ENCODE peak calls at places on chromosomes 16 and 17, in five cellular contexts. One of them, this sample, is unnamed.

GRCh38 chr16:60073376-60073775 is 1339.3 kb upstream of the GOT2 start:
- DNase-seq in AG08395: no peak
- DNase-seq in activated T-helper 1 cell treated with anti-CD3 and anti-CD28 coated beads, Interleukin-12 subunit alpha, Interleukin-12 subunit beta, Interleukin-2, Interleukin-4 antibody, amounts not matched to agents 30 ng/mL and 10 ng/mL and 1 ng/mL, durations not matched to agents 14 hours and 24 hours and 36 hours: no peak
- DNase-seq in iris pigment epithelial cell: peak; percentile 0
- DNase-seq in HFF-Myc: no peak
- DNase-seq in this sample: no peak

GRCh38 chr17:75558666-75559530 is 28.7 kb upstream of the MYO15B start:
- DNase-seq in AG08395: no peak
- DNase-seq in iris pigment epithelial cell: no peak
- DNase-seq in activated T-helper 1 cell treated with anti-CD3 and anti-CD28 coated beads, Interleukin-12 subunit alpha, Interleukin-12 subunit beta, Interleukin-2, Interleukin-4 antibody, amounts not matched to agents 30 ng/mL and 10 ng/mL and 1 ng/mL, durations not matched to agents 14 hours and 24 hours and 36 hours: no peak
- DNase-seq in HFF-Myc: no peak
- DNase-seq in this sample: no peak

GRCh38 chr16:75341934-75342811 is 90.7 kb upstream of the BCAR1 start:
- DNase-seq in activated T-helper 1 cell treated with anti-CD3 and anti-CD28 coated beads, Interleukin-12 subunit alpha, Interleukin-12 subunit beta, Interleukin-2, Interleukin-4 antibody, amounts not matched to agents 30 ng/mL and 10 ng/mL and 1 ng/mL, durations not matched to agents 14 hours and 24 hours and 36 hours: no peak
- DNase-seq in iris pigment epithelial cell: peak; percentile 83
- DNase-seq in HFF-Myc: no peak
- DNase-seq in AG08395: peak; percentile 55
- DNase-seq in this sample: no peak

GRCh38 chr17:78253946-78254672 is 22.7 kb downstream of the TMEM235 start:
- DNase-seq in AG08395: peak; percentile 90
- DNase-seq in HFF-Myc: peak; percentile 29
- DNase-seq in activated T-helper 1 cell treated with anti-CD3 and anti-CD28 coated beads, Interleukin-12 subunit alpha, Interleukin-12 subunit beta, Interleukin-2, Interleukin-4 antibody, amounts not matched to agents 30 ng/mL and 10 ng/mL and 1 ng/mL, durations not matched to agents 14 hours and 24 hours and 36 hours: peak; percentile 77
- DNase-seq in iris pigment epithelial cell: peak; percentile 84
- DNase-seq in this sample: peak; percentile 70

GRCh38 chr17:49971848-49972485 is 3.0 kb downstream of the DLX4 start:
- DNase-seq in HFF-Myc: no peak
- DNase-seq in activated T-helper 1 cell treated with anti-CD3 and anti-CD28 coated beads, Interleukin-12 subunit alpha, Interleukin-12 subunit beta, Interleukin-2, Interleukin-4 antibody, amounts not matched to agents 30 ng/mL and 10 ng/mL and 1 ng/mL, durations not matched to agents 14 hours and 24 hours and 36 hours: no peak
- DNase-seq in iris pigment epithelial cell: no peak
- DNase-seq in AG08395: no peak
- DNase-seq in this sample: no peak

GRCh38 chr17:15651001-15651582 is 31.6 kb upstream of the FBXW10B start:
- DNase-seq in iris pigment epithelial cell: no peak
- DNase-seq in HFF-Myc: no peak
- DNase-seq in AG08395: no peak
- DNase-seq in activated T-helper 1 cell treated with anti-CD3 and anti-CD28 coated beads, Interleukin-12 subunit alpha, Interleukin-12 subunit beta, Interleukin-2, Interleukin-4 antibody, amounts not matched to agents 30 ng/mL and 10 ng/mL and 1 ng/mL, durations not matched to agents 14 hours and 24 hours and 36 hours: no peak
- DNase-seq in this sample: no peak

GRCh38 chr17:49624896-49625295 is 49.2 kb downstream of the NXPH3 start:
- DNase-seq in activated T-helper 1 cell treated with anti-CD3 and anti-CD28 coated beads, Interleukin-12 subunit alpha, Interleukin-12 subunit beta, Interleukin-2, Interleukin-4 antibody, amounts not matched to agents 30 ng/mL and 10 ng/mL and 1 ng/mL, durations not matched to agents 14 hours and 24 hours and 36 hours: no peak
- DNase-seq in AG08395: peak; percentile 33
- DNase-seq in iris pigment epithelial cell: peak; percentile 61
- DNase-seq in HFF-Myc: peak; percentile 21
- DNase-seq in this sample: no peak

GRCh38 chr16:27446721-27447120 is 44.7 kb downstream of the IL21R start:
- DNase-seq in AG08395: no peak
- DNase-seq in activated T-helper 1 cell treated with anti-CD3 and anti-CD28 coated beads, Interleukin-12 subunit alpha, Interleukin-12 subunit beta, Interleukin-2, Interleukin-4 antibody, amounts not matched to agents 30 ng/mL and 10 ng/mL and 1 ng/mL, durations not matched to agents 14 hours and 24 hours and 36 hours: peak; percentile 58
- DNase-seq in HFF-Myc: no peak
- DNase-seq in iris pigment epithelial cell: no peak
- DNase-seq in this sample: no peak

GRCh38 chr17:58995247-58995940 is 111.3 kb downstream of the TRIM37 start:
- DNase-seq in AG08395: peak; percentile 10
- DNase-seq in activated T-helper 1 cell treated with anti-CD3 and anti-CD28 coated beads, Interleukin-12 subunit alpha, Interleukin-12 subunit beta, Interleukin-2, Interleukin-4 antibody, amounts not matched to agents 30 ng/mL and 10 ng/mL and 1 ng/mL, durations not matched to agents 14 hours and 24 hours and 36 hours: no peak
- DNase-seq in iris pigment epithelial cell: peak; percentile 13
- DNase-seq in HFF-Myc: no peak
- DNase-seq in this sample: no peak

GRCh38 chr16:75111514-75112280 is 4.9 kb downstream of the LDHD start:
- DNase-seq in HFF-Myc: no peak
- DNase-seq in AG08395: no peak
- DNase-seq in iris pigment epithelial cell: no peak
- DNase-seq in activated T-helper 1 cell treated with anti-CD3 and anti-CD28 coated beads, Interleukin-12 subunit alpha, Interleukin-12 subunit beta, Interleukin-2, Interleukin-4 antibody, amounts not matched to agents 30 ng/mL and 10 ng/mL and 1 ng/mL, durations not matched to agents 14 hours and 24 hours and 36 hours: no peak
- DNase-seq in this sample: peak; percentile 0

GRCh38 chr16:88855736-88856121 is 1.0 kb downstream of the GALNS start:
- DNase-seq in AG08395: no peak
- DNase-seq in iris pigment epithelial cell: no peak
- DNase-seq in HFF-Myc: no peak
- DNase-seq in activated T-helper 1 cell treated with anti-CD3 and anti-CD28 coated beads, Interleukin-12 subunit alpha, Interleukin-12 subunit beta, Interleukin-2, Interleukin-4 antibody, amounts not matched to agents 30 ng/mL and 10 ng/mL and 1 ng/mL, durations not matched to agents 14 hours and 24 hours and 36 hours: no peak
- DNase-seq in this sample: no peak

GRCh38 chr17:50353600-50354195 is 7.8 kb downstream of the XYLT2 start:
- DNase-seq in HFF-Myc: no peak
- DNase-seq in AG08395: no peak
- DNase-seq in iris pigment epithelial cell: no peak
- DNase-seq in activated T-helper 1 cell treated with anti-CD3 and anti-CD28 coated beads, Interleukin-12 subunit alpha, Interleukin-12 subunit beta, Interleukin-2, Interleukin-4 antibody, amounts not matched to agents 30 ng/mL and 10 ng/mL and 1 ng/mL, durations not matched to agents 14 hours and 24 hours and 36 hours: no peak
- DNase-seq in this sample: no peak

GRCh38 chr17:67390646-67391480 is 13.8 kb downstream of the PITPNC1 start:
- DNase-seq in HFF-Myc: peak; percentile 63
- DNase-seq in activated T-helper 1 cell treated with anti-CD3 and anti-CD28 coated beads, Interleukin-12 subunit alpha, Interleukin-12 subunit beta, Interleukin-2, Interleukin-4 antibody, amounts not matched to agents 30 ng/mL and 10 ng/mL and 1 ng/mL, durations not matched to agents 14 hours and 24 hours and 36 hours: peak; percentile 70
- DNase-seq in iris pigment epithelial cell: peak; percentile 93
- DNase-seq in AG08395: peak; percentile 79
- DNase-seq in this sample: no peak

GRCh38 chr16:66894948-66895696 is 14.8 kb downstream of the PDP2 start:
- DNase-seq in iris pigment epithelial cell: peak; percentile 71
- DNase-seq in AG08395: peak; percentile 83
- DNase-seq in HFF-Myc: no peak
- DNase-seq in activated T-helper 1 cell treated with anti-CD3 and anti-CD28 coated beads, Interleukin-12 subunit alpha, Interleukin-12 subunit beta, Interleukin-2, Interleukin-4 antibody, amounts not matched to agents 30 ng/mL and 10 ng/mL and 1 ng/mL, durations not matched to agents 14 hours and 24 hours and 36 hours: peak; percentile 44
- DNase-seq in this sample: peak; percentile 34

GRCh38 chr17:1252203-1252608 is 18.0 kb upstream of the BHLHA9 start:
- DNase-seq in activated T-helper 1 cell treated with anti-CD3 and anti-CD28 coated beads, Interleukin-12 subunit alpha, Interleukin-12 subunit beta, Interleukin-2, Interleukin-4 antibody, amounts not matched to agents 30 ng/mL and 10 ng/mL and 1 ng/mL, durations not matched to agents 14 hours and 24 hours and 36 hours: no peak
- DNase-seq in HFF-Myc: no peak
- DNase-seq in AG08395: no peak
- DNase-seq in iris pigment epithelial cell: no peak
- DNase-seq in this sample: no peak

GRCh38 chr17:18362509-18363020 is 785 bp downstream of the SHMT1 start:
- DNase-seq in HFF-Myc: no peak
- DNase-seq in iris pigment epithelial cell: peak; percentile 24
- DNase-seq in AG08395: peak; percentile 19
- DNase-seq in activated T-helper 1 cell treated with anti-CD3 and anti-CD28 coated beads, Interleukin-12 subunit alpha, Interleukin-12 subunit beta, Interleukin-2, Interleukin-4 antibody, amounts not matched to agents 30 ng/mL and 10 ng/mL and 1 ng/mL, durations not matched to agents 14 hours and 24 hours and 36 hours: no peak
- DNase-seq in this sample: no peak

GRCh38 chr17:17605747-17606083 is 14.2 kb upstream of the PEMT start:
- DNase-seq in HFF-Myc: peak; percentile 86
- DNase-seq in AG08395: peak; percentile 76
- DNase-seq in iris pigment epithelial cell: peak; percentile 67
- DNase-seq in activated T-helper 1 cell treated with anti-CD3 and anti-CD28 coated beads, Interleukin-12 subunit alpha, Interleukin-12 subunit beta, Interleukin-2, Interleukin-4 antibody, amounts not matched to agents 30 ng/mL and 10 ng/mL and 1 ng/mL, durations not matched to agents 14 hours and 24 hours and 36 hours: no peak
- DNase-seq in this sample: no peak

GRCh38 chr16:87278191-87279093 is 38.8 kb downstream of the C16orf95 start:
- DNase-seq in iris pigment epithelial cell: peak; percentile 82
- DNase-seq in AG08395: peak; percentile 91
- DNase-seq in activated T-helper 1 cell treated with anti-CD3 and anti-CD28 coated beads, Interleukin-12 subunit alpha, Interleukin-12 subunit beta, Interleukin-2, Interleukin-4 antibody, amounts not matched to agents 30 ng/mL and 10 ng/mL and 1 ng/mL, durations not matched to agents 14 hours and 24 hours and 36 hours: peak; percentile 38
- DNase-seq in HFF-Myc: peak; percentile 42
- DNase-seq in this sample: peak; percentile 30

GRCh38 chr17:64385187-64386083 is 5.2 kb downstream of the PECAM1 start:
- DNase-seq in AG08395: peak; percentile 81
- DNase-seq in HFF-Myc: peak; percentile 55
- DNase-seq in activated T-helper 1 cell treated with anti-CD3 and anti-CD28 coated beads, Interleukin-12 subunit alpha, Interleukin-12 subunit beta, Interleukin-2, Interleukin-4 antibody, amounts not matched to agents 30 ng/mL and 10 ng/mL and 1 ng/mL, durations not matched to agents 14 hours and 24 hours and 36 hours: peak; percentile 12
- DNase-seq in iris pigment epithelial cell: peak; percentile 91
- DNase-seq in this sample: peak; percentile 56

GRCh38 chr17:39543176-39543575 is 64.5 kb downstream of the NEUROD2 start:
- DNase-seq in AG08395: no peak
- DNase-seq in activated T-helper 1 cell treated with anti-CD3 and anti-CD28 coated beads, Interleukin-12 subunit alpha, Interleukin-12 subunit beta, Interleukin-2, Interleukin-4 antibody, amounts not matched to agents 30 ng/mL and 10 ng/mL and 1 ng/mL, durations not matched to agents 14 hours and 24 hours and 36 hours: no peak
- DNase-seq in HFF-Myc: no peak
- DNase-seq in iris pigment epithelial cell: no peak
- DNase-seq in this sample: no peak

GRCh38 chr17:45432405-45433113 is at the start of gene ARHGAP27:
- DNase-seq in activated T-helper 1 cell treated with anti-CD3 and anti-CD28 coated beads, Interleukin-12 subunit alpha, Interleukin-12 subunit beta, Interleukin-2, Interleukin-4 antibody, amounts not matched to agents 30 ng/mL and 10 ng/mL and 1 ng/mL, durations not matched to agents 14 hours and 24 hours and 36 hours: no peak
- DNase-seq in iris pigment epithelial cell: no peak
- DNase-seq in AG08395: peak; percentile 42
- DNase-seq in HFF-Myc: no peak
- DNase-seq in this sample: peak; percentile 49

GRCh38 chr16:83967838-83968482 is at the start of gene NECAB2:
- DNase-seq in iris pigment epithelial cell: peak; percentile 20
- DNase-seq in AG08395: peak; percentile 81
- DNase-seq in HFF-Myc: no peak
- DNase-seq in activated T-helper 1 cell treated with anti-CD3 and anti-CD28 coated beads, Interleukin-12 subunit alpha, Interleukin-12 subunit beta, Interleukin-2, Interleukin-4 antibody, amounts not matched to agents 30 ng/mL and 10 ng/mL and 1 ng/mL, durations not matched to agents 14 hours and 24 hours and 36 hours: no peak
- DNase-seq in this sample: no peak

GRCh38 chr17:32863559-32863958 is 13.4 kb downstream of the MYO1D start:
- DNase-seq in activated T-helper 1 cell treated with anti-CD3 and anti-CD28 coated beads, Interleukin-12 subunit alpha, Interleukin-12 subunit beta, Interleukin-2, Interleukin-4 antibody, amounts not matched to agents 30 ng/mL and 10 ng/mL and 1 ng/mL, durations not matched to agents 14 hours and 24 hours and 36 hours: no peak
- DNase-seq in AG08395: no peak
- DNase-seq in iris pigment epithelial cell: no peak
- DNase-seq in HFF-Myc: no peak
- DNase-seq in this sample: no peak

GRCh38 chr17:2697611-2698162 is 13.9 kb downstream of the CLUH start:
- DNase-seq in iris pigment epithelial cell: no peak
- DNase-seq in HFF-Myc: no peak
- DNase-seq in AG08395: no peak
- DNase-seq in activated T-helper 1 cell treated with anti-CD3 and anti-CD28 coated beads, Interleukin-12 subunit alpha, Interleukin-12 subunit beta, Interleukin-2, Interleukin-4 antibody, amounts not matched to agents 30 ng/mL and 10 ng/mL and 1 ng/mL, durations not matched to agents 14 hours and 24 hours and 36 hours: no peak
- DNase-seq in this sample: no peak

GRCh38 chr17:82594571-82594970 is 53.7 kb downstream of the WDR45B start:
- DNase-seq in HFF-Myc: no peak
- DNase-seq in iris pigment epithelial cell: no peak
- DNase-seq in AG08395: no peak
- DNase-seq in activated T-helper 1 cell treated with anti-CD3 and anti-CD28 coated beads, Interleukin-12 subunit alpha, Interleukin-12 subunit beta, Interleukin-2, Interleukin-4 antibody, amounts not matched to agents 30 ng/mL and 10 ng/mL and 1 ng/mL, durations not matched to agents 14 hours and 24 hours and 36 hours: no peak
- DNase-seq in this sample: no peak

GRCh38 chr16:31145398-31145990 is 4.4 kb downstream of the PRSS36 start:
- DNase-seq in iris pigment epithelial cell: no peak
- DNase-seq in HFF-Myc: no peak
- DNase-seq in AG08395: no peak
- DNase-seq in activated T-helper 1 cell treated with anti-CD3 and anti-CD28 coated beads, Interleukin-12 subunit alpha, Interleukin-12 subunit beta, Interleukin-2, Interleukin-4 antibody, amounts not matched to agents 30 ng/mL and 10 ng/mL and 1 ng/mL, durations not matched to agents 14 hours and 24 hours and 36 hours: no peak
- DNase-seq in this sample: no peak

GRCh38 chr16:63466-63865 is 9.0 kb downstream of the RHBDF1 start:
- DNase-seq in iris pigment epithelial cell: no peak
- DNase-seq in HFF-Myc: no peak
- DNase-seq in activated T-helper 1 cell treated with anti-CD3 and anti-CD28 coated beads, Interleukin-12 subunit alpha, Interleukin-12 subunit beta, Interleukin-2, Interleukin-4 antibody, amounts not matched to agents 30 ng/mL and 10 ng/mL and 1 ng/mL, durations not matched to agents 14 hours and 24 hours and 36 hours: no peak
- DNase-seq in AG08395: no peak
- DNase-seq in this sample: no peak

GRCh38 chr17:47279062-47279801 is 25.6 kb downstream of the ITGB3 start:
- DNase-seq in AG08395: peak; percentile 94
- DNase-seq in iris pigment epithelial cell: peak; percentile 99
- DNase-seq in HFF-Myc: peak; percentile 87
- DNase-seq in activated T-helper 1 cell treated with anti-CD3 and anti-CD28 coated beads, Interleukin-12 subunit alpha, Interleukin-12 subunit beta, Interleukin-2, Interleukin-4 antibody, amounts not matched to agents 30 ng/mL and 10 ng/mL and 1 ng/mL, durations not matched to agents 14 hours and 24 hours and 36 hours: no peak
- DNase-seq in this sample: no peak

GRCh38 chr17:11282586-11282985 is 41.6 kb downstream of the SHISA6 start:
- DNase-seq in AG08395: no peak
- DNase-seq in HFF-Myc: no peak
- DNase-seq in iris pigment epithelial cell: no peak
- DNase-seq in activated T-helper 1 cell treated with anti-CD3 and anti-CD28 coated beads, Interleukin-12 subunit alpha, Interleukin-12 subunit beta, Interleukin-2, Interleukin-4 antibody, amounts not matched to agents 30 ng/mL and 10 ng/mL and 1 ng/mL, durations not matched to agents 14 hours and 24 hours and 36 hours: no peak
- DNase-seq in this sample: no peak

GRCh38 chr17:74325743-74326379 is at the start of gene KIF19:
- DNase-seq in AG08395: peak; percentile 25
- DNase-seq in activated T-helper 1 cell treated with anti-CD3 and anti-CD28 coated beads, Interleukin-12 subunit alpha, Interleukin-12 subunit beta, Interleukin-2, Interleukin-4 antibody, amounts not matched to agents 30 ng/mL and 10 ng/mL and 1 ng/mL, durations not matched to agents 14 hours and 24 hours and 36 hours: peak; percentile 55
- DNase-seq in HFF-Myc: no peak
- DNase-seq in iris pigment epithelial cell: peak; percentile 9
- DNase-seq in this sample: no peak